ENCODE peak calls at places on chromosomes 11 and 22, in four cellular contexts. J, H, T and U are unnamed samples.

GRCh38 chr22:17514092-17514491 is 49.2 kb upstream of the SLC25A18 start:
- ATAC-seq in T (no peak), J (no peak), H (no peak), U (no peak)

GRCh38 chr11:88535916-88536547 is 198.5 kb upstream of the CTSC start:
- ATAC-seq in H (peak; percentile 78), J (no peak), T (peak; percentile 95), U (no peak)

GRCh38 chr11:75432911-75433321 is at the start of gene KLHL35:
- ATAC-seq in H (no peak), T (no peak), J (no peak), U (no peak)

GRCh38 chr11:121762820-121763219 is 310.1 kb upstream of the SORL1-AS1 start:
- ATAC-seq in T (no peak), J (no peak), H (no peak), U (peak; percentile 13)

GRCh38 chr11:111674941-111675340 is 72.7 kb downstream of the SIK2 start:
- ATAC-seq in J (no peak), T (no peak), H (no peak), U (no peak)

GRCh38 chr11:113161671-113162589 is 152.5 kb upstream of the TTC12 start:
- ATAC-seq in J (peak; percentile 26), T (no peak), H (no peak), U (peak; percentile 42)

GRCh38 chr11:62923634-62924411 is 2.7 kb upstream of the CHRM1 start:
- ATAC-seq in J (no peak), T (no peak), H (no peak), U (no peak)

GRCh38 chr11:110435780-110436717 is 6.3 kb downstream of the FDX1 start:
- ATAC-seq in H (peak; percentile 45), T (no peak), J (peak; percentile 73), U (no peak)

GRCh38 chr22:29003975-29004646 is 57.5 kb downstream of the C22orf31 start:
- ATAC-seq in T (peak; percentile 57), H (peak; percentile 47), J (peak; percentile 73), U (no peak)

GRCh38 chr11:118938491-118939411 is 13.0 kb upstream of the BCL9L start:
- ATAC-seq in H (no peak), J (no peak), T (peak; percentile 89), U (no peak)

GRCh38 chr11:64286801-64287159 is 1.1 kb downstream of the GPR137 start:
- ATAC-seq in H (no peak), T (no peak), J (no peak), U (no peak)

GRCh38 chr11:64284048-64284961 is at the start of gene BAD:
- ATAC-seq in T (peak; percentile 87), H (peak; percentile 89), J (peak; percentile 87), U (peak; percentile 93)

GRCh38 chr11:64284962-64285884 is at the start of gene GPR137:
- ATAC-seq in J (peak; percentile 84), H (peak; percentile 84), T (peak; percentile 59), U (peak; percentile 79)

GRCh38 chr11:64287676-64288352 is 2.2 kb downstream of the GPR137 start:
- ATAC-seq in H (no peak), T (no peak), J (no peak), U (no peak)

GRCh38 chr11:64285885-64286800 is 495 bp downstream of the GPR137 start:
- ATAC-seq in H (no peak), J (peak; percentile 3), T (peak; percentile 16), U (no peak)
- TF ChIP-seq CTCF in H (no peak), J (no peak), T (peak; percentile 21), U (no peak)

GRCh38 chr11:44765676-44766075 is 38.9 kb downstream of the TSPAN18 start:
- ATAC-seq in J (no peak), H (no peak), T (no peak), U (no peak)
- H3K27me3 ChIP-seq in J (no peaks in the 10 kb centered on the region), H (no peaks in the 10 kb centered on the region), T (no peaks in the 10 kb centered on the region), U (no peaks in the 10 kb centered on the region)

GRCh38 chr11:695606-696381 is at the start of gene TMEM80:
- ATAC-seq in H (peak; percentile 84), J (peak; percentile 74), T (peak; percentile 86), U (peak; percentile 84)
- TF ChIP-seq POLR2A in H (peak; percentile 36), J (peak; percentile 72), T (peak; percentile 45), U (peak; percentile 70)

DNA sequence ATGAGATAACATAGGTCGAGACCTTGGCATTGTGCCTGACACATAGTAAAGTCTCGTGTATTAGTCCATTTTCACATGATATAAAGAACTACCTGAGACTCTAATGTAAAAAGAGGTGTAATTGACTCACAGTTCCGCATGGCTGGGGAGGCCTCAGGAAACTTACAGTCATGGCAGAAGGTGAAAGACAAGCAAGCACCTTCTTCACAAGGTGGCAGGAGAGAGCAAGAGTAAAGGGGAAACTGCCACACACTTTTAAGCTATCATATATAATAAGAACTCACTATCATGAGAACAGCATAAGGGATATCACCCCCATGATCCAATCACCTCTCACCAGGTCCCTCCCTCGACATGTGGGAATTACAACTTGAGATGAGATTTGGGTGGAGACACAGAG is 165.2 kb downstream of the SPON1 start:
- ATAC-seq in H (no peak), T (no peak), J (no peak), U (no peak)
- TF ChIP-seq CTCF in H (no peak), T (no peak), J (no peak), U (no peak)

GRCh38 chr22:27801197-27801615 is 350 bp downstream of the MN1 start:
- ATAC-seq in J (peak; percentile 36), H (peak; percentile 45), T (peak; percentile 50), U (peak; percentile 6)

GRCh38 chr22:27804016-27804415 is 2.5 kb upstream of the MN1 start:
- ATAC-seq in J (no peak), T (no peak), H (no peak), U (no peak)

GRCh38 chr22:27801616-27802388 is at the start of gene MN1:
- ATAC-seq in T (peak; percentile 63), H (peak; percentile 47), J (peak; percentile 49), U (peak; percentile 13)

GRCh38 chr22:27800250-27801131 is 1.1 kb downstream of the MN1 start:
- ATAC-seq in T (no peak), H (no peak), J (peak; percentile 17), U (peak; percentile 22)

DNA sequence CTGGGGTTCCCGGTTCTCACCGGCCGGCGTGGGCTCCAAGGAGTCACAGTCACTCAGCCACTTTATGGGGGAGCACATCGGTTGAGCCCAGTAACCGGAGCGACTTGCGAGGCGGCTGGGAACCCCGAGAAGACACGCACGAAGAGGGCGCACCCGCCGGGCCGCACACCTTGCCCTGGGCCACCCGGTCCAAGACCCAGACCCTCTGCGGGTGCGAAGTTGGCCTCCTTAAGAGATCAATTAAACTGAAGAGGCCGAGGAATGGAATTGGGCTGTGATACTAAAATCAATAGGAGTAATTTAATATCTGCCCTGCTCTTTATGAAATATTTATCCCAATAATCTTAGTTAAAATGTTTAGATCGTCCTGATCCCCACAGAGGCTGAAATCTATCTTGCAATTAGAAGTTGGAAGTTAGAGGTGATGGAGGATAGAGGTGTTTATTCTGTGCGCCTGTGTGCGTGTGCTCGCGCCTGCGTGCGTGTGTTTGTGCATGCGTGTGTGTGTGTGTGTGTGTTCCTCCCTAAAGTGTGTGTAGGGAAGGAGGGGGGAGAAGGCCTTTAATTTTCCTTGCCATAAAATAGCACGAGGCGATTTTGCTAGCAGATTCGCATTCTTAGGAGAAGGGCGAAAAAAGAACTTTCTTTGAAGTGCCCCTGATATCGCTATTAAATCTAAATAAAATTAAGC is 978 bp upstream of the MN1 start:
- ATAC-seq in H (peak; percentile 5), J (no peak), T (peak; percentile 1), U (no peak)
- H3K27me3 ChIP-seq in H (peaks cover 9% of the 10 kb centered on the region), J (no peaks in the 10 kb centered on the region), T (no peaks in the 10 kb centered on the region), U (peaks cover 5% of the 10 kb centered on the region)

GRCh38 chr22:49948958-49949913 is 11.3 kb upstream of the PIM3 start:
- ATAC-seq in J (no peak), T (peak; percentile 49), H (peak; percentile 65), U (no peak)
- TF ChIP-seq POLR2A in J (no peak), T (no peak), H (peak; percentile 95), U (no peak)

DNA sequence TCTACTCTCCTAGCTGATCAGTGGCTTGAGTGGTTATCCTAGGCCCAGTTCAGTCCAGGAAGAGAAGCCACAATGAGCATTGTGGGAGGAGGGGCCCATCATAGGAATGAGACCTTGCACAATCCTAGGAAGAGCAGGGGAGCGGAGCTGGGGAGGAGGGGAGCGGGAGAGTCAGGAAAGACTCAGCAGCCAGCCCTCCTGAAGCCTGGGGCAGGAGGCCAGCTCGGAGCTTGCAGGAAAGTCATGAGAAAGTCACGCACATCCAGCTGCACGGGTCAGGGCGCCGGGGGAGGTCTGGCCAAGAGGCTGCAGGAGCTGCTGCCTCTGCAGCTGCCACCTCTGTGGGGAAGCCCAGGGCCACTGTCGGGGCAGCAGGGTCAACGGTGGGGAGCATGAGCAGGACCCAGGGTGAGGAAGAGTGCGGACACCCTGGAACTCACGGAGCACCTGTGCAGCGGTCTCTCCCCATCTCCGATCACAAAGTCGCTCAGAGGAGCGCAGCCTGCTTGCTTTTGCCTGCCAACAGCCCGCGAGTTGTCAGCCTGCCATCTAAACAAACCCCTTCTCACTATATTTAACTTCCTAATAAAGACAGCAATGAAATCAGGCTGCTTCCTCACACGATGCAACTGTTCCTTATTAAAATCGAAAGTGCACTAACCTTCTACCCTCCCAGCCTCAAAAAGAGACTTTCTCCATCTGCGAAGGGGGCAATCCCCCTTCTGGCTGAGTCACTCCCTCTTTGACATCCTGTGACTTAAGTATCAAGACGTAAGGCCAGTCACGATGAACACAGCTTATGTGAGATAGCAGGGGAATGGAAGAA is 52.8 kb upstream of the RTL6 start:
- ATAC-seq in H (peak; percentile 42), T (no peak), J (no peak), U (peak; percentile 93)
- TF ChIP-seq CTCF in H (no peak), T (no peak), J (no peak), U (no peak)

DNA sequence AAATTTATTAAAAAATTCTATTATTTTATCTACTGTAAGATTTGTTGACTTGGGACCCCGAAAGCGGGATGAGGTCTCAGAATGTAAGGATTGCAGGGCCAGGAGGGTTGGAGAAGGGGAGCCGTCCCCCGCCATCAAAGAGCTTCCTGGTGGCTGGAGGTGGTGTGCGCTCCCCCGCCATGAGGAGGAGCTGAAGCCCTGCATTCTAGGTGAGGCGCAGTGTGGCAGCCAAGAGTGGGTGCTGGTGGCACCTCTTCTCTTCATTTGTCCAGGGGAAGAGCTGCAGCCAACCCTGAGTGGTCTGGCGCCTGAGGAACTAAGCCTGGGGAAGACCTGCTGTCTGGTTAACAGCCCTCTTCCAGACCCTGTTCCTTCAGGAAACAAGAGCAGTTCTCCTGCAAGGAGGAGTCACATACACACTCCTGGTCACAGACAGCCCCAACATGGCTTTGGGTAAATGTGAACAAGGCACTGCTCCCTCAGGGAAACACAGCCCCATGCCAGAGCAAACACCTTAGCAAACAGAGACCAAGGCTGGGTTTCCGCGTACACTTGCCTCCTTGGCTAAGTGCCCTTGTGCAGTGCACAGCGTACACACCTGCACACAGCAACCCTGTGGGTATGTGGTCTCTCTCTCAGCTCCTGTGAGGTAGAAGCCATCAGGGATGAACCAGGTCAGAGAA is 17.3 kb downstream of the RTN4RL2 start:
- ATAC-seq in H (peak; percentile 75), T (no peak), J (no peak), U (no peak)
- H3K27me3 ChIP-seq in H (no peaks in the 10 kb centered on the region), T (no peaks in the 10 kb centered on the region), J (peaks cover 6% of the 10 kb centered on the region), U (peaks cover 75% of the 10 kb centered on the region)

DNA sequence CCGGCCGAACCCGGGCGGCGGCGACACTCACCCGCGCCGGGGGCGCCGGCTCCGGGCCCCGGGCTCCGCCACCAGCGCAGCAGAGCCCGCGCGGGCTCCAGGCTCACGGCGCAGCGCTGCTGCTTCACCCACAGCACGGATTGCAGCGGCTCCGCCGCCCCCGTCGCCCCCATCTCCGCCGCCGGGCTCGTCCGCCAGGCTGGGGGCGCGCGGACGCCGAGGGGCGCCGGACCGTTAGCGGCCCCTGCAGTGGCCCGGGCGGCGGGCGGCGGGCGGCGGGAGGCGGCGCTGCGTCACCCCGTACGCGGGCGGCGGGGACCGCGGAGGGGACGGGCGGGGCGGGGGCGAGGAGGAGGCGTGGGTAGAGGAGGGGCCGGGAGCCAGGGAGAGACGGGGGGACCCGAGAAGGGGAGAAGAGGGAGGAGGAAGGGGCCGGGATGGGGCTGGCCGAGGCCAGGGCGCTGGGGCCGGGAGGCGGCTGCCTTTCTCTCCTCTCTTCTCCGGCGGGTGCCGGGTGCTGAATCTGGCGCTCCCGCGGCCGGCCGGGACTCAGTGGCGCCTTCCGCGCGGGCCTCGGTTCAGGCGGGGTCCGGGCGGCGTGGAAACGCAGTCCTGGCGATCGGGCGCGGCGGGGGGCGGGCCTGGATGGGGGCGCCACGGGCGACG is at the start of gene CERK:
- ATAC-seq in H (peak; percentile 82), J (peak; percentile 69), T (peak; percentile 71), U (peak; percentile 84)
- TF ChIP-seq POLR2A in H (peak; percentile 36), J (peak; percentile 69), T (peak; percentile 69), U (peak; percentile 61)